ENCODE peak calls at places on chromosomes 5 and 9, in seven cellular contexts. E is neural progenitor cell, I is GM23338, T is PC-3, P is SK-N-SH, L is HCT116, A is MM.1S. Q is an unnamed sample.

GRCh38 chr5:124654418-124654817 is 92.0 kb downstream of the ZNF608 start:
- DNase-seq in E (no peak), I (no peak), T (no peak), P (no peak), L (no peak), A (no peak), Q (no peak)

GRCh38 chr5:125257057-125257970 is 510.9 kb upstream of the ZNF608 start:
- DNase-seq in E (no peak), I (no peak), T (no peak), P (peak; percentile 6), L (no peak), A (no peak), Q (no peak)

GRCh38 chr9:133658442-133659431 is 22.6 kb downstream of the DBH start:
- DNase-seq in E (peak; percentile 67), I (no peak), T (peak; percentile 29), P (no peak), L (peak; percentile 15), A (no peak), Q (no peak)

GRCh38 chr5:174734571-174735497 is 10.5 kb downstream of the MSX2 start:
- DNase-seq in E (peak; percentile 42), I (peak; percentile 48), T (no peak), P (peak; percentile 64), L (no peak), A (no peak), Q (no peak)

GRCh38 chr9:134371731-134372130 is 45.5 kb downstream of the RXRA start:
- DNase-seq in E (no peak), I (no peak), T (no peak), P (no peak), L (no peak), A (no peak), Q (no peak)

GRCh38 chr9:259405-260404 is 45.0 kb downstream of the DOCK8 start:
- DNase-seq in E (no peak), I (no peak), T (no peak), P (no peak), L (no peak), A (no peak), Q (no peak)

GRCh38 chr5:74017786-74018211 is 391.8 kb downstream of the ARHGEF28 start:
- DNase-seq in E (no peak), I (no peak), T (peak; percentile 82), P (no peak), L (peak; percentile 73), A (no peak), Q (no peak)

GRCh38 chr9:134208981-134209725 is 44.8 kb upstream of the RNU6ATAC start:
- DNase-seq in E (no peak), I (no peak), T (no peak), P (peak; percentile 12), L (no peak), A (no peak), Q (no peak)

GRCh38 chr9:68832853-68833518 is 127.9 kb downstream of the PIP5K1B start:
- DNase-seq in E (no peak), I (no peak), T (no peak), P (no peak), L (no peak), A (no peak), Q (no peak)

GRCh38 chr9:134623408-134624066 is 18.1 kb upstream of the COL5A1 start:
- DNase-seq in E (no peak), I (no peak), T (no peak), P (no peak), L (no peak), A (no peak), Q (no peak)

GRCh38 chr5:59799668-59800374 is 93.7 kb downstream of the PDE4D start:
- DNase-seq in E (peak; percentile 47), I (peak; percentile 74), T (peak; percentile 72), P (peak; percentile 37), L (peak; percentile 37), A (peak; percentile 70), Q (peak; percentile 78)

GRCh38 chr5:94884294-94884693 is 265.8 kb downstream of the SLF1 start:
- DNase-seq in E (peak; percentile 40), I (peak; percentile 58), T (no peak), P (no peak), L (no peak), A (no peak), Q (no peak)

GRCh38 chr5:123089971-123090640 is 1.1 kb downstream of the PRDM6 start:
- DNase-seq in E (peak; percentile 79), I (peak; percentile 71), T (no peak), P (peak; percentile 69), L (no peak), A (no peak), Q (no peak)

GRCh38 chr5:109164001-109164400 is 245.8 kb downstream of the PJA2 start:
- DNase-seq in E (no peak), I (no peak), T (no peak), P (no peak), L (no peak), A (no peak), Q (no peak)

GRCh38 chr9:123835821-123836220 is 94.1 kb downstream of the DENND1A start:
- DNase-seq in E (no peak), I (no peak), T (no peak), P (no peak), L (no peak), A (no peak), Q (no peak)

GRCh38 chr5:127094161-127094560 is 20.9 kb upstream of the C5orf63 start:
- DNase-seq in E (no peak), I (no peak), T (no peak), P (no peak), L (no peak), A (no peak), Q (no peak)

GRCh38 chr5:135239461-135240282 is 159.4 kb downstream of the MACROH2A1 start:
- DNase-seq in E (no peak), I (no peak), T (no peak), P (no peak), L (no peak), A (no peak), Q (no peak)

GRCh38 chr9:38318755-38319495 is 73.6 kb upstream of the ALDH1B1 start:
- DNase-seq in E (no peak), I (no peak), T (no peak), P (peak; percentile 53), L (no peak), A (peak; percentile 92), Q (no peak)

GRCh38 chr9:134225186-134225585 is 60.8 kb upstream of the RNU6ATAC start:
- DNase-seq in E (no peak), I (no peak), T (no peak), P (no peak), L (no peak), A (no peak), Q (peak; percentile 24)

GRCh38 chr5:81856948-81857928 is 106.3 kb upstream of the SSBP2 start:
- DNase-seq in E (peak; percentile 52), I (peak; percentile 69), T (peak; percentile 57), P (peak; percentile 81), L (no peak), A (peak; percentile 27), Q (peak; percentile 60)

GRCh38 chr9:106284300-106284699 is 578.7 kb upstream of the ZNF462 start:
- DNase-seq in E (peak; percentile 62), I (peak; percentile 63), T (peak; percentile 23), P (peak; percentile 46), L (no peak), A (no peak), Q (no peak)

GRCh38 chr9:97516111-97516510 is 14.6 kb downstream of the TMOD1 start:
- DNase-seq in E (no peak), I (no peak), T (no peak), P (no peak), L (no peak), A (no peak), Q (no peak)

GRCh38 chr9:97519441-97519970 is 18.0 kb downstream of the TMOD1 start:
- DNase-seq in E (no peak), I (no peak), T (no peak), P (no peak), L (no peak), A (no peak), Q (no peak)

GRCh38 chr9:97518166-97518908 is 16.9 kb downstream of the TMOD1 start:
- DNase-seq in E (no peak), I (no peak), T (no peak), P (no peak), L (no peak), A (no peak), Q (no peak)

GRCh38 chr9:97517331-97518089 is 16.0 kb downstream of the TMOD1 start:
- DNase-seq in E (no peak), I (no peak), T (no peak), P (no peak), L (no peak), A (no peak), Q (no peak)

DNA sequence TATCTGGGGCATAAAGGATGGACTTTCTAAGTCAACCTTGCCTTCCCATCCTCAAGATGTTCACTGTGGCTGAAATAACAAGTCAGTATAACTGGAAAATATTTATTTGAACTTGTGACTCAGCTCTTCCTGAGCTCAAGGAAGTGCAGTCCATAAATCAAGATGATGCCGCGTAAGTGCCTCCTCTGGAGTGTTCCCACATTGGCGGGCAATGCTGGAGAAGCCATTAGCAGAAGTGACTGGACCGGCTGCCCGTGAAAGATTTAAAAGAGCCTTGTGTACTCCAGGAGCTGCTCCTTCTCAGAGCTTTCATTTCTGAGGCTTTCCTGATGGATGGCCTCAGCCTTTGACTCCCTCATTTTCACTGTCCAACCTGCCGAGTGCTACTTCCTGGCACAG is 17.4 kb downstream of the TMOD1 start:
- DNase-seq in E (no peak), I (no peak), T (peak; percentile 80), P (no peak), L (no peak), A (no peak), Q (no peak)
- H3K27ac ChIP-seq in E (no peak overlapping the region), I (no peak overlapping the region), T (peak overlapping the region; percentile 60), P (no peak overlapping the region), L (no peak overlapping the region), A (no peak overlapping the region), Q (no peak overlapping the region)

GRCh38 chr5:83955916-83956315 is 235.3 kb upstream of the HAPLN1 start:
- DNase-seq in E (no peak), I (no peak), T (peak; percentile 59), P (no peak), L (no peak), A (no peak), Q (no peak)
- TF ChIP-seq EZH2phosphoT487 in E (no peak), I (no peak), T (no peak), P (no peak), L (no peak), A (no peak), Q (no peak)

DNA sequence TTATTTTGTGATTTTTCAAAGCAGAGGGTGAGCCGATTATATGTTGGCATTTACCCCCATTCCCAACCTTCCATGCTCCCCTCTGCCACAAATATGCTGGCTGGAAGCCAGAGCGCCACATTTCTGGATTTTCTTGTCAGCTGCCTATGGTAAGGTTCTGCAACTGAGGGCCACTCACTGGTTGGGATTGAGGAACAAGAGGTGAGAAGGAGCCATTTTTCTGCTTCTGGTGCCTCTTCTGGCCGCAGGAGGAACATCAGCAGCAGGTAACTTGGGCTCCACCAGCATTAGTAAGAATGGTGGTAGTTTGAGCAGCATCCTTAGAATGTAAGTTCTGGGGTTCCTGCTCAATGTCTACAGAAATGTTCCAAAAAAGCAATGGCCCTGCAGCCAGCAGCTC is 159.5 kb upstream of the MAST4 start:
- DNase-seq in E (no peak), I (peak; percentile 62), T (peak; percentile 1), P (no peak), L (peak; percentile 16), A (no peak), Q (peak; percentile 30)
- TF ChIP-seq CTCF in E (peak; percentile 42), I (peak; percentile 61), T (peak; percentile 29), P (peak; percentile 32), L (peak; percentile 66), A (peak; percentile 43), Q (peak; percentile 72)

GRCh38 chr5:167949435-167949834 is 342.0 kb upstream of the WWC1 start:
- DNase-seq in E (no peak), I (no peak), T (no peak), P (no peak), L (no peak), A (no peak), Q (no peak)
- H3K27ac ChIP-seq in E (no peak overlapping the region), I (no peak overlapping the region), T (no peak overlapping the region), P (no peak overlapping the region), L (no peak overlapping the region), A (no peak overlapping the region), Q (no peak overlapping the region)